ENCODE peak calls at places on chromosomes 4 and X, in four cellular contexts. L is upper lobe of left lung, Y is natural killer cell, S is pancreas. Q is an unnamed sample.

GRCh38 chr4:87387237-87387636 is 3.8 kb downstream of the HSD17B11 start:
- DNase-seq in L (peak), Y (no peak), S (no peak), Q (no peak)

GRCh38 chrX:40140706-40141499 is 43.1 kb upstream of the BCOR start:
- DNase-seq in L (peak), Y (no peak), S (no peak), Q (no peak)

GRCh38 chr4:52712172-52712990 is 38.8 kb downstream of the ERVMER34-1 start:
- DNase-seq in Y (peak), L (peak), S (peak), Q (peak)

GRCh38 chr4:10115271-10115656 is 1.3 kb downstream of the WDR1 start:
- DNase-seq in Y (no peak), L (peak), S (no peak), Q (no peak)

GRCh38 chr4:184201179-184201578 is 16.5 kb downstream of the ENPP6 start:
- DNase-seq in S (no peak), L (no peak), Y (no peak), Q (no peak)

GRCh38 chrX:153490217-153490616 is 4.6 kb upstream of the BGN start:
- DNase-seq in S (no peak), L (no peak), Y (no peak), Q (no peak)

GRCh38 chr4:130359537-130359936 is 1263.6 kb downstream of the C4orf33 start:
- DNase-seq in S (no peak), Y (no peak), L (no peak), Q (no peak)

GRCh38 chrX:10620121-10620699 is at the start of gene MID1:
- DNase-seq in S (peak), Y (no peak), L (peak), Q (peak)

GRCh38 chrX:119783026-119783425 is 8.4 kb downstream of the RPL39 start:
- DNase-seq in Y (no peak), S (no peak), L (peak), Q (no peak)

GRCh38 chr4:145061325-145061920 is 36.6 kb downstream of the ANAPC10 start:
- DNase-seq in L (no peak), Y (no peak), S (no peak), Q (no peak)

GRCh38 chr4:113316879-113317278 is 267.4 kb downstream of the ANK2 start:
- DNase-seq in Y (no peak), S (no peak), L (no peak), Q (no peak)

GRCh38 chrX:40444133-40444532 is 136.6 kb upstream of the ATP6AP2 start:
- DNase-seq in Y (no peak), L (no peak), S (no peak), Q (no peak)

GRCh38 chrX:11770320-11770719 is 12.3 kb downstream of the MSL3 start:
- DNase-seq in Y (no peak), L (peak), S (no peak), Q (no peak)

GRCh38 chr4:133146574-133147198 is 2.4 kb upstream of the PCDH10 start:
- DNase-seq in S (no peak), L (no peak), Y (no peak), Q (no peak)

GRCh38 chrX:63920875-63921274 is 135.9 kb upstream of the ARHGEF9 start:
- DNase-seq in Y (no peak), L (no peak), S (no peak), Q (no peak)

GRCh38 chr4:1010522-1011021 is 854 bp upstream of the FGFRL1 start:
- DNase-seq in L (peak), Y (peak), S (no peak), Q (peak)

GRCh38 chr4:4625488-4625887 is 83.6 kb upstream of the STX18 start:
- DNase-seq in S (no peak), L (no peak), Y (no peak), Q (no peak)

GRCh38 chrX:130658310-130658709 is 244.7 kb downstream of the ENOX2 start:
- DNase-seq in Y (no peak), L (no peak), S (no peak), Q (no peak)

GRCh38 chr4:73631565-73632226 is 11.5 kb upstream of the RASSF6 start:
- DNase-seq in Y (no peak), L (no peak), S (no peak), Q (no peak)

GRCh38 chr4:41887821-41888699 is 47.2 kb upstream of the TMEM33 start:
- DNase-seq in L (no peak), Y (no peak), S (no peak), Q (no peak)

GRCh38 chr4:107854326-107855030 is 29.7 kb downstream of the SGMS2 start:
- DNase-seq in S (no peak), Y (no peak), L (no peak), Q (no peak)

GRCh38 chrX:142804085-142804484 is 221.6 kb upstream of the SPANXN4 start:
- DNase-seq in Y (no peak), S (no peak), L (no peak), Q (no peak)

GRCh38 chr4:76257824-76258223 is 6.3 kb downstream of the FAM47E start:
- DNase-seq in L (no peak), Y (no peak), S (no peak), Q (no peak)

GRCh38 chrX:117803463-117803862 is 313.1 kb downstream of the KLHL13 start:
- DNase-seq in S (no peak), Y (no peak), L (no peak), Q (no peak)

GRCh38 chr4:72326692-72327632 is 242.1 kb downstream of the ADAMTS3 start:
- DNase-seq in S (no peak), L (no peak), Y (no peak), Q (no peak)

GRCh38 chr4:159515314-159516025 is 412.6 kb downstream of the RAPGEF2 start:
- DNase-seq in L (no peak), Y (no peak), S (no peak), Q (no peak)

GRCh38 chr4:125985856-125986255 is 671.1 kb downstream of the FAT4 start:
- DNase-seq in Y (no peak), S (peak), L (no peak), Q (no peak)

DNA sequence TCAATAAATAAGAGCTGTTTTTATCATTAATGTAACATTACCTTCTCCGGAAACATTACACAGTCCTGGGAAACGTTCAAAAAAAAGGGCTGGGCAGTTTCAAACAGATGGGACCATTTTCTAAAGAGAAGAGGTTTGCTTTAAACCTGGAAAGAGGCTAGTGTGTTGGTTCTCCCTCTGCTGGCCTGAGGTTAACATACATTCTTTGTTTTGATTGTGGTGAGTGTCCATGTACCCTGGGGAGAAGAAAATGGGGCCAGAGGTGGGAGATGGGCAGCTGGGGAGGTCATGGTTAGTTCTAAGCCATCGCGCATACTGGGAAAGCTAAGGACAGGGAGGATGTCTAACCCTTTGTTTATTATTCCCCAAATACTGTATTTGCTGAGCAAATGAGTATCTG is 194.7 kb downstream of the CPEB2 start:
- DNase-seq in L (no peak), Y (no peak), S (no peak), Q (no peak)
- TF ChIP-seq CTCF in L (no peak), Y (no peak), S (no peak), Q (no peak)

GRCh38 chrX:76850851-76851250 is 423.3 kb downstream of the MAGEE1 start:
- DNase-seq in S (no peak), Y (no peak), L (no peak), Q (no peak)
- TF ChIP-seq CTCF in S (no peak), Y (no peak), L (no peak), Q (no peak)

GRCh38 chr4:56976283-56976877 is 1.0 kb downstream of the NOA1 start:
- DNase-seq in L (peak), S (no peak), Y (no peak), Q (no peak)

GRCh38 chr4:56977321-56978012 is at the start of gene NOA1:
- DNase-seq in S (peak), Y (peak), L (peak), Q (peak)

GRCh38 chr4:56978750-56979303 is at the start of gene POLR2B:
- DNase-seq in S (peak), L (peak), Y (peak), Q (peak)

GRCh38 chr4:56979674-56980073 is 978 bp downstream of the POLR2B start:
- DNase-seq in L (peak), S (no peak), Y (peak), Q (no peak)

GRCh38 chr4:56976878-56977320 is 507 bp downstream of the NOA1 start:
- DNase-seq in Y (peak), L (peak), S (peak), Q (peak)
- TF ChIP-seq CTCF in Y (no peak), L (no peak), S (no peak), Q (no peak)

DNA sequence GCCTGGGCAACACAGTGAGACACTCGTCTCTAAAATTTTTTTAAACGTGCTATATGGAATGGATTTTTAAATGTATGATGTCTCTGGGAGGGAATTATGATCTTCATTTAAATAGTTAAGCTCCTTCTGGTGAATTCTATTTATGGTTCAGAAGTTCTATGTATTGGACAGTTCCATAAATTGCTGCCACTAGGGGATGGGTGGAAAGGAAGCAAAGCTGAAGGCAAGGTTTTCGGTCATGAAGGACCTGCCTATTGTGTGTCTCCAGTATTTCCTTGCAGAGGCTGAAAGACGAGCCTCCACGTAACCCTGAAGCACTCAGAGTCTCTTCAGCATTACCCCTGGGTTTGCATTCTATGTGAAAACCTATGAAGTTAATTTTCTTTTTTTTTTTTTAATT is 451.5 kb upstream of the FAT1 start:
- DNase-seq in L (no peak), S (no peak), Y (no peak), Q (no peak)
- TF ChIP-seq CTCF in L (no peak), S (no peak), Y (no peak), Q (no peak)

Q was measured in mesothelial cell of epicardium.